ENCODE peak calls at places on chromosomes 11 and 22, in four cellular contexts. One of them, this sample, is unnamed.

GRCh38 chr11:111069076-111069475 is 176.4 kb upstream of the POU2AF2 start:
- DNase-seq in psoas muscle: no peak
- DNase-seq in cardiac muscle cell: no peak
- DNase-seq in A549: no peak
- DNase-seq in this sample: no peak

GRCh38 chr11:61602775-61603569 is 22.1 kb upstream of the SYT7 start:
- DNase-seq in psoas muscle: peak; percentile 88
- DNase-seq in A549: no peak
- DNase-seq in cardiac muscle cell: no peak
- DNase-seq in this sample: peak; percentile 52

GRCh38 chr11:1201395-1202153 is 21.3 kb upstream of the MUC5B start:
- DNase-seq in A549: no peak
- DNase-seq in cardiac muscle cell: no peak
- DNase-seq in psoas muscle: no peak
- DNase-seq in this sample: no peak

GRCh38 chr22:45632791-45633515 is 38.7 kb upstream of the ATXN10 start:
- DNase-seq in A549: no peak
- DNase-seq in psoas muscle: no peak
- DNase-seq in cardiac muscle cell: peak; percentile 35
- DNase-seq in this sample: no peak

GRCh38 chr11:126403039-126403438 is 47.6 kb downstream of the ST3GAL4 start:
- DNase-seq in A549: peak; percentile 8
- DNase-seq in psoas muscle: no peak
- DNase-seq in cardiac muscle cell: no peak
- DNase-seq in this sample: no peak

GRCh38 chr11:121555172-121555571 is 102.4 kb upstream of the SORL1-AS1 start:
- DNase-seq in cardiac muscle cell: no peak
- DNase-seq in psoas muscle: no peak
- DNase-seq in A549: no peak
- DNase-seq in this sample: no peak

GRCh38 chr11:29022676-29023075 is 914.5 kb downstream of the METTL15 start:
- DNase-seq in A549: no peak
- DNase-seq in psoas muscle: no peak
- DNase-seq in cardiac muscle cell: no peak
- DNase-seq in this sample: no peak

GRCh38 chr22:49216579-49216978 is 611.1 kb downstream of the BRD1 start:
- DNase-seq in psoas muscle: no peak
- DNase-seq in A549: no peak
- DNase-seq in cardiac muscle cell: no peak
- DNase-seq in this sample: no peak

GRCh38 chr11:64347171-64347867 is 7.3 kb downstream of the CCDC88B start:
- DNase-seq in A549: no peak
- DNase-seq in psoas muscle: no peak
- DNase-seq in cardiac muscle cell: no peak
- DNase-seq in this sample: no peak

GRCh38 chr11:102573851-102574250 is 43.3 kb upstream of the MMP7 start:
- DNase-seq in psoas muscle: no peak
- DNase-seq in A549: no peak
- DNase-seq in cardiac muscle cell: no peak
- DNase-seq in this sample: no peak

GRCh38 chr11:33735426-33736147 is 636 bp downstream of the CD59 start:
- DNase-seq in cardiac muscle cell: peak; percentile 57
- DNase-seq in psoas muscle: peak; percentile 73
- DNase-seq in A549: no peak
- DNase-seq in this sample: peak; percentile 8

GRCh38 chr11:130202818-130203671 is 43.5 kb downstream of the ST14 start:
- DNase-seq in psoas muscle: no peak
- DNase-seq in cardiac muscle cell: no peak
- DNase-seq in A549: no peak
- DNase-seq in this sample: no peak

GRCh38 chr11:45026835-45027234 is 76.2 kb upstream of the TP53I11 start:
- DNase-seq in psoas muscle: no peak
- DNase-seq in cardiac muscle cell: no peak
- DNase-seq in A549: no peak
- DNase-seq in this sample: no peak

GRCh38 chr11:132638421-132638820 is 893.9 kb downstream of the OPCML start:
- DNase-seq in A549: no peak
- DNase-seq in cardiac muscle cell: no peak
- DNase-seq in psoas muscle: no peak
- DNase-seq in this sample: no peak

GRCh38 chr11:134577801-134578200 is 165.8 kb upstream of the B3GAT1 start:
- DNase-seq in psoas muscle: no peak
- DNase-seq in cardiac muscle cell: no peak
- DNase-seq in A549: no peak
- DNase-seq in this sample: no peak

GRCh38 chr11:121881806-121882205 is 234.2 kb downstream of the BLID start:
- DNase-seq in A549: no peak
- DNase-seq in psoas muscle: no peak
- DNase-seq in cardiac muscle cell: no peak
- DNase-seq in this sample: no peak

GRCh38 chr11:96167787-96168186 is 175.2 kb downstream of the MAML2 start:
- DNase-seq in A549: no peak
- DNase-seq in psoas muscle: no peak
- DNase-seq in cardiac muscle cell: no peak
- DNase-seq in this sample: no peak

GRCh38 chr11:96167233-96167632 is 175.8 kb downstream of the MAML2 start:
- DNase-seq in A549: no peak
- DNase-seq in cardiac muscle cell: no peak
- DNase-seq in psoas muscle: no peak
- DNase-seq in this sample: no peak

GRCh38 chr11:96173424-96173823 is 169.6 kb downstream of the MAML2 start:
- DNase-seq in cardiac muscle cell: no peak
- DNase-seq in psoas muscle: no peak
- DNase-seq in A549: no peak
- DNase-seq in this sample: no peak

GRCh38 chr11:96169250-96169649 is 173.7 kb downstream of the MAML2 start:
- DNase-seq in cardiac muscle cell: no peak
- DNase-seq in psoas muscle: no peak
- DNase-seq in A549: no peak
- DNase-seq in this sample: no peak

GRCh38 chr11:96168623-96169022 is 174.4 kb downstream of the MAML2 start:
- DNase-seq in cardiac muscle cell: no peak
- DNase-seq in psoas muscle: no peak
- DNase-seq in A549: peak; percentile 44
- DNase-seq in this sample: no peak
- H3K4me1 ChIP-seq in cardiac muscle cell: no peaks in the 10 kb centered on the region
- H3K4me1 ChIP-seq in psoas muscle: peaks cover 4% of the 10 kb centered on the region
- H3K4me1 ChIP-seq in A549: peaks cover 25% of the 10 kb centered on the region
- H3K4me1 ChIP-seq in this sample: no peaks in the 10 kb centered on the region

DNA sequence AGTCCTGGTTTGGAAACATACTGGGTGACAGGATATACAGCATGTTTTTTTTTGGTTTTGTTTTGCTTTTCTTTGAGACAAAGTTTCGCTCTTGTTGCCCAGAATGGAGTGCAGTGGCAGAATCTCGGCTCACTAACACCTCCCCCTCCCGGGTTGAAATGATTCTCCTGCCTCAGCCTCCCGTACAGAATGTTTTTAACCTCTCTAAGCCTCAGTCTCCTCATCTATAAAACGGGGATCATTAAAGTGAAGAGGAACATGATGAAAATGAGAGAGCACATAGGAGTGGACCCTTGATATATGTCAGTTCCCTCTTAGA is 28.1 kb upstream of the SCARF2 start:
- DNase-seq in A549: no peak
- DNase-seq in cardiac muscle cell: no peak
- DNase-seq in psoas muscle: no peak
- DNase-seq in this sample: no peak
- H3K4me1 ChIP-seq in A549: no peaks in the 10 kb centered on the region
- H3K4me1 ChIP-seq in cardiac muscle cell: peaks cover 33% of the 10 kb centered on the region
- H3K4me1 ChIP-seq in psoas muscle: peaks cover 16% of the 10 kb centered on the region
- H3K4me1 ChIP-seq in this sample: no peaks in the 10 kb centered on the region

GRCh38 chr22:30826670-30827355 is 132.1 kb downstream of the OSBP2 start:
- DNase-seq in A549: no peak
- DNase-seq in cardiac muscle cell: no peak
- DNase-seq in psoas muscle: no peak
- DNase-seq in this sample: no peak
- H3K4me1 ChIP-seq in A549: peaks cover 36% of the 10 kb centered on the region
- H3K4me1 ChIP-seq in cardiac muscle cell: no peaks in the 10 kb centered on the region
- H3K4me1 ChIP-seq in psoas muscle: peaks cover 9% of the 10 kb centered on the region
- H3K4me1 ChIP-seq in this sample: no peaks in the 10 kb centered on the region

GRCh38 chr11:12170501-12170900 is 60.1 kb downstream of the MICAL2 start:
- DNase-seq in A549: no peak
- DNase-seq in psoas muscle: no peak
- DNase-seq in cardiac muscle cell: no peak
- DNase-seq in this sample: no peak

GRCh38 chr11:12169822-12170221 is 59.4 kb downstream of the MICAL2 start:
- DNase-seq in cardiac muscle cell: peak; percentile 50
- DNase-seq in A549: no peak
- DNase-seq in psoas muscle: no peak
- DNase-seq in this sample: no peak

GRCh38 chr11:12167098-12167999 is 57.0 kb downstream of the MICAL2 start:
- DNase-seq in A549: peak; percentile 63
- DNase-seq in cardiac muscle cell: no peak
- DNase-seq in psoas muscle: no peak
- DNase-seq in this sample: no peak

GRCh38 chr11:12166299-12167092 is 56.1 kb downstream of the MICAL2 start:
- DNase-seq in psoas muscle: no peak
- DNase-seq in A549: no peak
- DNase-seq in cardiac muscle cell: no peak
- DNase-seq in this sample: no peak

DNA sequence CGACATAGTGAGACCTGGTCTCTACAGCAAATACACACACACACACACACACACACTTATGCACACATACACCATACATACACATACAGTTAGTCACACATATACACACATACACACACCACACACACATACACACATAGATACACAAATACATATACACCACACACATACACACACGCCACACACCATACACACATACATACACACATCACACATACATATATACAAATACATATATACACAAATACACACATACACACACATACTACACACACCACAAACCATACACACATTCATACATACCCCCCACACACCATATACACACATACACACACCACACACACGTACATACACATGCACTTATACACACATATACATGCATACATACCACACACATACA is 57.7 kb downstream of the MICAL2 start:
- DNase-seq in cardiac muscle cell: no peak
- DNase-seq in A549: no peak
- DNase-seq in psoas muscle: no peak
- DNase-seq in this sample: no peak
- H3K4me1 ChIP-seq in cardiac muscle cell: peaks cover 51% of the 10 kb centered on the region
- H3K4me1 ChIP-seq in A549: peaks cover 79% of the 10 kb centered on the region
- H3K4me1 ChIP-seq in psoas muscle: peaks cover 12% of the 10 kb centered on the region
- H3K4me1 ChIP-seq in this sample: no peaks in the 10 kb centered on the region

DNA sequence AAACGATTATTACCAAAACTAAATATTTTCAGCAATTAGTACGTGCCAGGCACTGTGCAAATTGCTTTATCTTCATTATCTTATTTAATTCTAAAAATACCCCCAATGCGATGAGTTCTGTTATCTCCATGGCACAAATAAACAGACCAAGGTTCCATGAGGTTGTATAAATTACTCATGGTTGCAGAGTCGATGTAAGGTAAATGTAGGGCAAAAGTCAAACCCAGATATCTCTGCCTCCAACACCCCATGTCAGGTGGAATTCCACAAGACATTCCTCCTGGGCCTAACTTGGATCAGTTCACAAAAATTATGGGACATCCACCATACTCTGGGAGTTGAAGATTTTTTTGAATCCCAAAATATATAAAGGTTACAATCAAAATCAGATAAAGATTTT is 43.7 kb downstream of the ISX start:
- DNase-seq in A549: no peak
- DNase-seq in cardiac muscle cell: no peak
- DNase-seq in psoas muscle: no peak
- DNase-seq in this sample: no peak
- H3K4me1 ChIP-seq in A549: no peaks in the 10 kb centered on the region
- H3K4me1 ChIP-seq in cardiac muscle cell: no peaks in the 10 kb centered on the region
- H3K4me1 ChIP-seq in psoas muscle: no peaks in the 10 kb centered on the region
- H3K4me1 ChIP-seq in this sample: no peaks in the 10 kb centered on the region

DNA sequence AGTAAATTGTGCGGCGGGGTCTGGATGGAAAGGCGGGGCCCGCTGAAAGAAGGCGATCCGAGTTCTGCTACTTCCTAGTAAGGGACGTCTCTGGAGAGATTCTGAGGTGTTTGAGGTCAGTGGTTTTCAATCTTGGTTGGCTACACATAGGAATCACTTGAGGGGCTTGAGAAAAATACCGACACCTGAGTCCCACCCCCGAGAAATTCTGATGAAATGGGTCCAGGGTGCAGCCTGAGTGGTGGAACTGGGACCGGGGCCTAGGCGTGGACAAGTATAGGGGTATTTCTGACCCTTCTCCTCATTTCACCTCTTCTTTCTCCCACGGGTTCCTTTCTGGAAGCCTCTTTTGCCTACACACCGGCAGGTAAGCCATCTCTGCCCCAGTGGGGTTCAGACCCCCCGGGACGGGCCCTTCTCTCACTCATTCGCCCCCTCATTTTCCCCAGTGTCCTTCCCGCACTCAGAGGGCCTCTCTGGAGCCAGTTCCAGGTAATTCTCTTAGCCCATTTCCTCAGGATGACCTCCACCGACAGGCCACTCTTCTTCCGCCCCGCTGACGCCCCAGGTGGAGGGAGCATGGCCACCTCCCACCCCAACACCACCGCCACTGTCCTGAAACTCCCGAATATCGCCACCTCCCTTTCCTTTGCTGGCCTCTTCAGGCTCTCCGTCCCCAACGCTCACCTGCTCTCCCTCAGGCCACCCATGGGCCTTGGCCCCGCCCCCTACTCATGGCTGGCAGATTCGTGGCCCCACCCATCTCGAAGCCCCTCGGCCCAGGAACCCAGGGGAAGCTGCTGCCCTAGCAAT is 11.8 kb downstream of the ROBO3 start:
- DNase-seq in A549: no peak
- DNase-seq in psoas muscle: no peak
- DNase-seq in cardiac muscle cell: no peak
- DNase-seq in this sample: no peak
- H3K4me1 ChIP-seq in A549: peaks cover 6% of the 10 kb centered on the region
- H3K4me1 ChIP-seq in psoas muscle: no peaks in the 10 kb centered on the region
- H3K4me1 ChIP-seq in cardiac muscle cell: no peaks in the 10 kb centered on the region
- H3K4me1 ChIP-seq in this sample: no peaks in the 10 kb centered on the region

GRCh38 chr22:42918500-42918899 is 61.4 kb upstream of the ARFGAP3 start:
- DNase-seq in cardiac muscle cell: no peak
- DNase-seq in psoas muscle: no peak
- DNase-seq in A549: no peak
- DNase-seq in this sample: no peak

GRCh38 chr22:42919199-42919598 is 62.1 kb upstream of the ARFGAP3 start:
- DNase-seq in psoas muscle: no peak
- DNase-seq in cardiac muscle cell: no peak
- DNase-seq in A549: peak; percentile 43
- DNase-seq in this sample: no peak

GRCh38 chr22:42922374-42923177 is 65.5 kb upstream of the ARFGAP3 start:
- DNase-seq in A549: no peak
- DNase-seq in cardiac muscle cell: no peak
- DNase-seq in psoas muscle: no peak
- DNase-seq in this sample: no peak

GRCh38 chr22:42920101-42920820 is 63.2 kb upstream of the ARFGAP3 start:
- DNase-seq in psoas muscle: no peak
- DNase-seq in A549: no peak
- DNase-seq in cardiac muscle cell: no peak
- DNase-seq in this sample: no peak

DNA sequence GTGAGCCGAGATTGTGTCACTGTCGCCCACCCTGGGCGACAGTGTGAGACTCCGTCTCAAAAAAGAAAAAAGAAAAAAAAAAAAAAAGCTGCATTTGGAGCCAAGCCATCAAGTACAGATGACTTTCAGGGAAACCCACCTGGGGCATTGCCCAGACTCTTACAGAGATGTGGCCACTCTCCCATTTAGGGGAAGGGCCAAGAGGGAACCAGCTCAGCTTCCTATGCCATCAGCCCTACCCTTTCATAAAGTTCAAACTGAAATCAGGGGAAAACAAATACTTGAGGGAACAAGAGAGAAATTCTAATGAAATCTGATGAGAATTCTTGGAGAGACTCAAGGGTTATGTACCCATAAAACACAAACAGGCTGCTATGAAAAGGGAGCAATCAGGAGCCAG is 64.2 kb upstream of the ARFGAP3 start:
- DNase-seq in cardiac muscle cell: no peak
- DNase-seq in A549: no peak
- DNase-seq in psoas muscle: no peak
- DNase-seq in this sample: no peak
- H3K4me1 ChIP-seq in cardiac muscle cell: peaks cover 21% of the 10 kb centered on the region
- H3K4me1 ChIP-seq in A549: peaks cover 84% of the 10 kb centered on the region
- H3K4me1 ChIP-seq in psoas muscle: peaks cover 56% of the 10 kb centered on the region
- H3K4me1 ChIP-seq in this sample: no peaks in the 10 kb centered on the region